ENCODE peak calls at places on chromosomes 13 and 19, in five cellular contexts. One of them, this sample, is unnamed.

GRCh38 chr13:19860884-19861655 is 2.4 kb downstream of the ZMYM5 start:
- DNase-seq in HL-60: no peak
- DNase-seq in PC-9: peak
- DNase-seq in body of pancreas: no peak
- DNase-seq in GM23338: no peak
- DNase-seq in this sample: peak

GRCh38 chr13:95492044-95492801 is 60.3 kb upstream of the CLDN10 start:
- DNase-seq in GM23338: peak
- DNase-seq in body of pancreas: no peak
- DNase-seq in PC-9: peak
- DNase-seq in HL-60: no peak
- DNase-seq in this sample: no peak

GRCh38 chr13:47904239-47904638 is 96.8 kb downstream of the SUCLA2 start:
- DNase-seq in GM23338: no peak
- DNase-seq in PC-9: peak
- DNase-seq in HL-60: peak
- DNase-seq in body of pancreas: no peak
- DNase-seq in this sample: no peak

GRCh38 chr19:56113071-56113632 is 7.9 kb downstream of the ZNF787 start:
- DNase-seq in HL-60: no peak
- DNase-seq in body of pancreas: no peak
- DNase-seq in PC-9: no peak
- DNase-seq in GM23338: no peak
- DNase-seq in this sample: no peak

GRCh38 chr13:43319617-43320444 is 296.4 kb downstream of the DNAJC15 start:
- DNase-seq in PC-9: no peak
- DNase-seq in body of pancreas: no peak
- DNase-seq in GM23338: peak
- DNase-seq in HL-60: no peak
- DNase-seq in this sample: peak

GRCh38 chr19:54415208-54415900 is at the start of gene TTYH1:
- DNase-seq in HL-60: no peak
- DNase-seq in GM23338: peak
- DNase-seq in body of pancreas: no peak
- DNase-seq in PC-9: no peak
- DNase-seq in this sample: no peak

GRCh38 chr19:1680976-1681375 is 28.6 kb upstream of the TCF3 start:
- DNase-seq in PC-9: no peak
- DNase-seq in body of pancreas: no peak
- DNase-seq in GM23338: no peak
- DNase-seq in HL-60: no peak
- DNase-seq in this sample: no peak

GRCh38 chr13:90500569-90500968 is 846.9 kb upstream of the MIR17HG start:
- DNase-seq in body of pancreas: no peak
- DNase-seq in PC-9: no peak
- DNase-seq in GM23338: no peak
- DNase-seq in HL-60: no peak
- DNase-seq in this sample: no peak

GRCh38 chr19:48466571-48467325 is 2.4 kb upstream of the CYTH2 start:
- DNase-seq in PC-9: no peak
- DNase-seq in body of pancreas: no peak
- DNase-seq in HL-60: no peak
- DNase-seq in GM23338: no peak
- DNase-seq in this sample: peak

GRCh38 chr13:94726425-94726824 is 14.1 kb upstream of the SOX21 start:
- DNase-seq in body of pancreas: no peak
- DNase-seq in HL-60: no peak
- DNase-seq in GM23338: no peak
- DNase-seq in PC-9: no peak
- DNase-seq in this sample: no peak

GRCh38 chr19:58417071-58417470 is 8.6 kb downstream of the ZNF584 start:
- DNase-seq in GM23338: no peak
- DNase-seq in PC-9: no peak
- DNase-seq in HL-60: no peak
- DNase-seq in body of pancreas: no peak
- DNase-seq in this sample: no peak

GRCh38 chr13:74485757-74486156 is 351.6 kb upstream of the KLF12 start:
- DNase-seq in HL-60: no peak
- DNase-seq in body of pancreas: no peak
- DNase-seq in GM23338: no peak
- DNase-seq in PC-9: no peak
- DNase-seq in this sample: no peak

GRCh38 chr19:32666084-32666483 is 8.9 kb downstream of the ANKRD27 start:
- DNase-seq in PC-9: no peak
- DNase-seq in HL-60: no peak
- DNase-seq in body of pancreas: no peak
- DNase-seq in GM23338: no peak
- DNase-seq in this sample: no peak

GRCh38 chr13:49219647-49220034 is 497 bp upstream of the MLNR start:
- DNase-seq in GM23338: no peak
- DNase-seq in PC-9: no peak
- DNase-seq in HL-60: no peak
- DNase-seq in body of pancreas: no peak
- DNase-seq in this sample: peak

GRCh38 chr13:36130542-36131214 is 504 bp downstream of the DCLK1 start:
- DNase-seq in HL-60: no peak
- DNase-seq in body of pancreas: no peak
- DNase-seq in PC-9: no peak
- DNase-seq in GM23338: peak
- DNase-seq in this sample: peak

GRCh38 chr19:47369923-47370625 is 21.0 kb downstream of the DHX34 start:
- DNase-seq in PC-9: no peak
- DNase-seq in GM23338: no peak
- DNase-seq in body of pancreas: no peak
- DNase-seq in HL-60: peak
- DNase-seq in this sample: peak

GRCh38 chr19:29326351-29326750 is 113.4 kb upstream of the UQCRFS1 start:
- DNase-seq in PC-9: no peak
- DNase-seq in HL-60: no peak
- DNase-seq in GM23338: no peak
- DNase-seq in body of pancreas: no peak
- DNase-seq in this sample: no peak

GRCh38 chr13:113533441-113533840 is 42.9 kb upstream of the DCUN1D2 start:
- DNase-seq in HL-60: no peak
- DNase-seq in body of pancreas: no peak
- DNase-seq in GM23338: no peak
- DNase-seq in PC-9: peak
- DNase-seq in this sample: no peak

GRCh38 chr13:44307255-44307654 is 66.4 kb upstream of the SERP2 start:
- DNase-seq in body of pancreas: no peak
- DNase-seq in PC-9: no peak
- DNase-seq in HL-60: no peak
- DNase-seq in GM23338: no peak
- DNase-seq in this sample: peak

GRCh38 chr13:83498486-83499190 is 383.6 kb downstream of the SLITRK1 start:
- DNase-seq in HL-60: no peak
- DNase-seq in PC-9: peak
- DNase-seq in GM23338: no peak
- DNase-seq in body of pancreas: no peak
- DNase-seq in this sample: peak

GRCh38 chr19:31674503-31675186 is 325.4 kb upstream of the TSHZ3 start:
- DNase-seq in PC-9: no peak
- DNase-seq in HL-60: no peak
- DNase-seq in GM23338: no peak
- DNase-seq in body of pancreas: no peak
- DNase-seq in this sample: peak

GRCh38 chr13:29472317-29472961 is 123.0 kb downstream of the SLC7A1 start:
- DNase-seq in GM23338: peak
- DNase-seq in HL-60: no peak
- DNase-seq in PC-9: no peak
- DNase-seq in body of pancreas: peak
- DNase-seq in this sample: peak

GRCh38 chr19:44973982-44974735 is 19.0 kb downstream of the CLPTM1 start:
- DNase-seq in GM23338: no peak
- DNase-seq in body of pancreas: no peak
- DNase-seq in HL-60: no peak
- DNase-seq in PC-9: no peak
- DNase-seq in this sample: no peak

GRCh38 chr13:88726075-88726474 is 1054.9 kb downstream of the SLITRK5 start:
- DNase-seq in GM23338: no peak
- DNase-seq in HL-60: no peak
- DNase-seq in body of pancreas: no peak
- DNase-seq in PC-9: no peak
- DNase-seq in this sample: no peak

GRCh38 chr19:16627194-16627927 is 643 bp downstream of the MED26 start:
- DNase-seq in GM23338: no peak
- DNase-seq in body of pancreas: no peak
- DNase-seq in HL-60: no peak
- DNase-seq in PC-9: no peak
- DNase-seq in this sample: no peak

GRCh38 chr13:44382635-44383145 is 9.1 kb downstream of the SERP2 start:
- DNase-seq in HL-60: no peak
- DNase-seq in PC-9: no peak
- DNase-seq in body of pancreas: no peak
- DNase-seq in GM23338: no peak
- DNase-seq in this sample: no peak

GRCh38 chr13:101520672-101521071 is 68.2 kb downstream of the ITGBL1 start:
- DNase-seq in PC-9: no peak
- DNase-seq in GM23338: no peak
- DNase-seq in body of pancreas: no peak
- DNase-seq in HL-60: no peak
- DNase-seq in this sample: peak

GRCh38 chr19:16088351-16088984 is 12.2 kb downstream of the TPM4 start:
- DNase-seq in body of pancreas: peak
- DNase-seq in GM23338: no peak
- DNase-seq in HL-60: no peak
- DNase-seq in PC-9: peak
- DNase-seq in this sample: no peak

GRCh38 chr13:42997381-42997780 is 5.3 kb upstream of the EPSTI1 start:
- DNase-seq in HL-60: no peak
- DNase-seq in GM23338: no peak
- DNase-seq in PC-9: no peak
- DNase-seq in body of pancreas: no peak
- DNase-seq in this sample: peak

GRCh38 chr13:43227721-43228120 is 204.3 kb downstream of the DNAJC15 start:
- DNase-seq in GM23338: no peak
- DNase-seq in body of pancreas: no peak
- DNase-seq in HL-60: no peak
- DNase-seq in PC-9: no peak
- DNase-seq in this sample: no peak

GRCh38 chr19:42032428-42032827 is 37.6 kb downstream of the GRIK5 start:
- DNase-seq in GM23338: peak
- DNase-seq in HL-60: no peak
- DNase-seq in body of pancreas: no peak
- DNase-seq in PC-9: peak
- DNase-seq in this sample: no peak
- H3K4me3 ChIP-seq in GM23338: no peak
- H3K4me3 ChIP-seq in HL-60: no peak
- H3K4me3 ChIP-seq in body of pancreas: no peak
- H3K4me3 ChIP-seq in PC-9: no peak
- H3K4me3 ChIP-seq in this sample: no peak

GRCh38 chr19:50008532-50008931 is 16.6 kb downstream of the VRK3 start:
- DNase-seq in body of pancreas: no peak
- DNase-seq in PC-9: no peak
- DNase-seq in HL-60: no peak
- DNase-seq in GM23338: peak
- DNase-seq in this sample: no peak
- TF ChIP-seq CTCF in body of pancreas: no peak
- TF ChIP-seq CTCF in PC-9: no peak
- TF ChIP-seq CTCF in HL-60: no peak
- TF ChIP-seq CTCF in GM23338: peak
- TF ChIP-seq CTCF in this sample: peak

GRCh38 chr19:18220632-18221275 is 5.5 kb downstream of the PDE4C start:
- DNase-seq in HL-60: no peak
- DNase-seq in PC-9: no peak
- DNase-seq in body of pancreas: no peak
- DNase-seq in GM23338: peak
- DNase-seq in this sample: no peak
- H3K4me3 ChIP-seq in HL-60: no peak
- H3K4me3 ChIP-seq in PC-9: no peak
- H3K4me3 ChIP-seq in body of pancreas: no peak
- H3K4me3 ChIP-seq in GM23338: peak
- H3K4me3 ChIP-seq in this sample: no peak

GRCh38 chr13:56356690-56357089 is 784.0 kb upstream of the PRR20A start:
- DNase-seq in PC-9: no peak
- DNase-seq in HL-60: no peak
- DNase-seq in body of pancreas: no peak
- DNase-seq in GM23338: no peak
- DNase-seq in this sample: no peak
- TF ChIP-seq CTCF in PC-9: no peak
- TF ChIP-seq CTCF in HL-60: no peak
- TF ChIP-seq CTCF in body of pancreas: no peak
- TF ChIP-seq CTCF in GM23338: no peak
- TF ChIP-seq CTCF in this sample: no peak

GRCh38 chr19:52739576-52739975 is 4.7 kb upstream of the ZNF611 start:
- DNase-seq in body of pancreas: no peak
- DNase-seq in PC-9: no peak
- DNase-seq in HL-60: no peak
- DNase-seq in GM23338: peak
- DNase-seq in this sample: no peak
- H3K4me3 ChIP-seq in body of pancreas: no peak
- H3K4me3 ChIP-seq in PC-9: no peak
- H3K4me3 ChIP-seq in HL-60: no peak
- H3K4me3 ChIP-seq in GM23338: no peak
- H3K4me3 ChIP-seq in this sample: no peak

DNA sequence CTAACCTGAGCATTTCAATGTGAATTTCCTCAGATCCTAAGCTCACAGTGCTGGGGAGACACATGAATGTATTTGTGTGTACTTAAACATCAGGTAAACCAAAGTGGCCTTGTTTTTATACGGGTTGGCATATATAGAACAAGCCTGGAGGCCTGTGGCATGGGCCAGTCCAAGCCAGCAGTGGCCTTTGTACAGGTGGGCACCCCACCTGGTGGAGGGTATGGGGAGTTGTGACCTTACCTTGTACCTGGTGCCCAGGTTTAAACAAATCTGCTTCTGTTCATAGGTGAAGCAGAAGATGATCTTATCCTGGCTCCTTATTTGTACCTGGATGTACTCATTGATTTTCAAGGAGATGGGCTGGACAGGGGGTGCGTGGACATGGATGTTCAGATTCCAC is 71.0 kb downstream of the ERICH6B start:
- DNase-seq in HL-60: no peak
- DNase-seq in PC-9: no peak
- DNase-seq in body of pancreas: no peak
- DNase-seq in GM23338: peak
- DNase-seq in this sample: no peak
- TF ChIP-seq CTCF in HL-60: no peak
- TF ChIP-seq CTCF in PC-9: peak
- TF ChIP-seq CTCF in body of pancreas: no peak
- TF ChIP-seq CTCF in GM23338: peak
- TF ChIP-seq CTCF in this sample: no peak

This sample was measured in astrocyte of the spinal cord.